ENCODE peak calls at places on chromosomes 13 and 19, in seven cellular contexts. A, F, O, S, U, E and V are unnamed samples. For H3K4me1, the result is how much of the 10 kb centered on the place peaks cover.

GRCh38 chr13:51807041-51807440 is 3.1 kb upstream of the DHRS12 start:
- DNase-seq in S (no peak), F (no peak), E (no peak), U (no peak), A (no peak), O (no peak), V (no peak)

GRCh38 chr13:40994581-40995230 is 24.4 kb downstream of the ELF1 start:
- DNase-seq in U (no peak), A (no peak), E (no peak), O (no peak), S (no peak), F (no peak), V (no peak)

GRCh38 chr13:21616205-21616604 is 12.2 kb upstream of the MICU2 start:
- DNase-seq in E (no peak), A (no peak), F (no peak), U (no peak), O (no peak), S (no peak), V (no peak)

GRCh38 chr13:42396501-42396900 is 124.5 kb downstream of the AKAP11 start:
- DNase-seq in S (no peak), F (no peak), A (no peak), E (no peak), O (no peak), U (no peak), V (no peak)

GRCh38 chr13:35926859-35927530 is 204.2 kb downstream of the DCLK1 start:
- DNase-seq in F (peak), A (no peak), O (no peak), S (no peak), E (no peak), U (no peak), V (no peak)

GRCh38 chr13:41085961-41086360 is 24.7 kb downstream of the WBP4 start:
- DNase-seq in O (no peak), E (no peak), U (no peak), F (no peak), S (no peak), A (no peak), V (no peak)

GRCh38 chr19:50555447-50556235 is 12.6 kb downstream of the LRRC4B start:
- DNase-seq in A (no peak), S (no peak), U (no peak), E (no peak), O (no peak), F (no peak), V (no peak)

GRCh38 chr13:44044544-44045178 is 165.0 kb downstream of the LACC1 start:
- DNase-seq in U (no peak), A (no peak), O (no peak), F (no peak), S (no peak), E (no peak), V (no peak)

GRCh38 chr13:42215578-42216421 is 56.2 kb upstream of the AKAP11 start:
- DNase-seq in F (no peak), E (peak), O (no peak), S (no peak), U (peak), A (no peak), V (peak)

GRCh38 chr19:16899566-16900075 is 10.8 kb downstream of the F2RL3 start:
- DNase-seq in U (peak), F (no peak), E (peak), O (no peak), S (no peak), A (no peak), V (peak)

GRCh38 chr13:30915691-30916541 is 9.8 kb downstream of the MEDAG start:
- DNase-seq in O (no peak), S (no peak), E (peak), U (no peak), F (no peak), A (no peak), V (no peak)

GRCh38 chr19:50556236-50557008 is 11.8 kb downstream of the LRRC4B start:
- DNase-seq in A (peak), O (peak), F (peak), E (peak), S (peak), U (peak), V (no peak)

GRCh38 chr19:19204181-19204580 is 967 bp upstream of the NR2C2AP start:
- DNase-seq in E (no peak), U (no peak), A (no peak), S (no peak), O (no peak), F (no peak), V (no peak)

GRCh38 chr19:30565680-30566079 is 193.5 kb downstream of the ZNF536 start:
- DNase-seq in F (no peak), U (no peak), A (no peak), E (no peak), O (no peak), S (no peak), V (no peak)

GRCh38 chr19:58549664-58550361 is 5.1 kb downstream of the CHMP2A start:
- DNase-seq in A (no peak), S (no peak), O (no peak), F (no peak), U (no peak), E (no peak), V (no peak)

GRCh38 chr19:30799854-30800755 is 427.9 kb downstream of the ZNF536 start:
- DNase-seq in F (no peak), O (no peak), A (no peak), S (peak), U (no peak), E (peak), V (peak)

GRCh38 chr13:94195715-94196114 is 283.8 kb downstream of the DCT start:
- DNase-seq in S (no peak), F (no peak), E (no peak), U (no peak), A (no peak), O (no peak), V (no peak)

GRCh38 chr13:83024226-83024625 is 858.0 kb downstream of the SLITRK1 start:
- DNase-seq in A (no peak), S (no peak), E (no peak), F (no peak), O (no peak), U (no peak), V (no peak)

GRCh38 chr13:108993346-108993745 is 363.9 kb downstream of the MYO16 start:
- DNase-seq in F (no peak), S (no peak), U (no peak), O (no peak), A (no peak), E (no peak), V (no peak)

GRCh38 chr19:28027116-28027515 is 1185.8 kb downstream of the UQCRFS1 start:
- DNase-seq in S (no peak), O (no peak), E (no peak), A (no peak), U (no peak), F (no peak), V (no peak)

GRCh38 chr19:48994035-48994386 is 324 bp downstream of the RUVBL2 start:
- DNase-seq in S (no peak), U (no peak), F (no peak), O (no peak), A (no peak), E (no peak), V (no peak)

GRCh38 chr13:113536461-113537110 is 46.1 kb upstream of the DCUN1D2 start:
- DNase-seq in F (no peak), U (no peak), O (no peak), E (peak), S (peak), A (no peak), V (no peak)

DNA sequence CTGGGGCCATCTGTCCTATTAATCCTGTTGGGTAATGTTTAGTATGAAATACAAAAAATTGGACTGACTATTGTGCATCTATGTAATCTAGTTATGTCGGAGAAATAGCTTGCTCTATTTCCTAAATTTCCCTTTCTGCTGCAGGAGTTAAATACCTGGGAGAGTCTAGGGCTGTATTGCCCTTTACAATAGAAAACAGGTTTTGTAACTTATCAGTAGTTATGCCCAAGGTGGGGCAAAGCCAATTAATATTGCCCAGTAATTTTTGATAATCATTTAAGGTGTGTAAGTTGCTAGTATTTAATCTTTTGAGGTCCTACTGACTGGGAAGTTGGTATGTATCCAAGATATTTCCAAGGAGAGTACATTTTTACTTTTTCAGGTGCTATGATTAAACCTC is 838.1 kb downstream of the DACH1 start:
- DNase-seq in U (no peak), E (no peak), A (no peak), S (no peak), O (no peak), F (no peak), V (no peak)
- H3K4me1 ChIP-seq in U (under half), E (under half), A (under half), S (under half), O (under half), F (under half), V (under half)

DNA sequence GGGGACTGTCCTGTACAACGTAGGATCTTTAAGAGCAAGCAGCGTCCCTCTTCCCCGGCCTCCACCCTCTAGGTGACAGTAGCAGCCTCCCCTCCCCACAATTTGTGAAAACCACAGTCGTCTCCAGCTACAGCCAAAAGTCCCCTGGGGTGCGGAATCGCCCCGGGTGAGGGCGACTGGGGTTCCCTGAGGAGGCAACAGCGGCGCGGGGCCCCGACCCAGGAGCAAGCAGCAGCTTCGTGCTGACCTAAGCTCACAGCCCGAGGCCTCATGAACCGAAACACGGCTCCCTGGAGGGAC is 322 bp downstream of the ZNF558 start:
- DNase-seq in O (no peak), U (no peak), S (no peak), A (no peak), E (no peak), F (no peak), V (no peak)
- H3K27ac ChIP-seq in O (peak), U (peak), S (peak), A (peak), E (peak), F (peak), V (no peak)

GRCh38 chr19:13023666-13024065 is 28.4 kb downstream of the NFIX start:
- DNase-seq in E (no peak), A (no peak), O (no peak), S (no peak), U (no peak), F (no peak), V (no peak)

GRCh38 chr19:13024958-13025653 is 29.8 kb downstream of the NFIX start:
- DNase-seq in U (no peak), F (no peak), S (peak), E (no peak), O (no peak), A (peak), V (no peak)

GRCh38 chr19:13022111-13022858 is 27.0 kb downstream of the NFIX start:
- DNase-seq in E (peak), A (no peak), U (no peak), S (no peak), O (no peak), F (peak), V (no peak)

GRCh38 chr19:13024126-13024957 is 29.1 kb downstream of the NFIX start:
- DNase-seq in A (no peak), U (no peak), S (no peak), F (no peak), O (no peak), E (no peak), V (no peak)

GRCh38 chr19:13022859-13023636 is 27.8 kb downstream of the NFIX start:
- DNase-seq in S (peak), F (peak), O (no peak), U (no peak), A (peak), E (peak), V (no peak)
- H3K4me1 ChIP-seq in S (half or more), F (under half), O (under half), U (under half), A (under half), E (under half), V (under half)

GRCh38 chr19:39319892-39320168 is 833 bp downstream of the LRFN1 start:
- DNase-seq in S (no peak), O (no peak), F (no peak), A (no peak), E (no peak), U (no peak), V (no peak)
- H3K27ac ChIP-seq in S (no peak), O (no peak), F (no peak), A (no peak), E (no peak), U (no peak), V (no peak)

GRCh38 chr13:53028637-53029121 is at the start of gene OLFM4:
- DNase-seq in S (no peak), O (no peak), U (no peak), E (no peak), A (peak), F (no peak), V (no peak)
- H3K4me1 ChIP-seq in S (under half), O (under half), U (under half), E (under half), A (under half), F (under half), V (under half)

GRCh38 chr13:102846261-102847015 is 606 bp downstream of the ERCC5 start:
- DNase-seq in A (peak), O (peak), S (peak), U (peak), E (peak), F (peak), V (no peak)

GRCh38 chr13:102852556-102852955 is 6.7 kb downstream of the ERCC5 start:
- DNase-seq in F (no peak), A (no peak), O (no peak), E (no peak), S (no peak), U (no peak), V (no peak)

GRCh38 chr13:102845630-102846260 is at the start of gene ERCC5:
- DNase-seq in A (peak), E (peak), U (peak), F (peak), S (peak), O (peak), V (peak)

GRCh38 chr13:102847272-102848234 is 1.7 kb downstream of the ERCC5 start:
- DNase-seq in S (no peak), F (no peak), U (peak), A (no peak), O (no peak), E (no peak), V (no peak)

DNA sequence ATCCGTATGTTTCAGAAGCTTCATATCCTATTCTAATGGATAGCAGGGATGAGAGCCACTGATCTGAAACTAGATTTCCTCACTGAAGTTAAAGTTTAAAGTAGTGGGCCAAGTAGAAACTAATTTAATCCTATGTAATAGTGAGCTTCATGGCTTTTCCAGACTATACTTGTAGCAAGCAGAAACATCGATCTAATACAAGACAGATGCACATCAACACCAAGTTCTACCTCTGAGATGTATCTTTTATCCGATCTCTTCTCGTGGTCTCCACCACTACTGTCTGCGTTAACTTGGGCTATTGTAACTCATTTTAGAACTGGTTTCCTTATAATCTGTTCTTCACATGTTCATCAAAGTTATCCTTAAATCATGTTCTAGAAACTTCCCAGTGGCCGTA is 3.1 kb downstream of the ERCC5 start:
- DNase-seq in O (no peak), S (no peak), U (no peak), F (no peak), A (no peak), E (no peak), V (no peak)
- H3K27ac ChIP-seq in O (no peak), S (no peak), U (no peak), F (no peak), A (no peak), E (no peak), V (no peak)

GRCh38 chr13:103004790-103005307 is 61.4 kb downstream of the SLC10A2 start:
- DNase-seq in E (no peak), U (no peak), S (no peak), O (no peak), F (no peak), A (peak), V (no peak)

GRCh38 chr13:103000157-103000556 is 66.1 kb downstream of the SLC10A2 start:
- DNase-seq in S (no peak), A (no peak), U (no peak), E (no peak), O (no peak), F (no peak), V (no peak)

GRCh38 chr13:103002279-103002678 is 63.9 kb downstream of the SLC10A2 start:
- DNase-seq in A (no peak), F (no peak), U (no peak), S (no peak), O (no peak), E (no peak), V (no peak)

GRCh38 chr13:102999498-102999897 is 66.7 kb downstream of the SLC10A2 start:
- DNase-seq in S (no peak), U (peak), F (no peak), A (no peak), E (no peak), O (no peak), V (no peak)
- H3K4me1 ChIP-seq in S (under half), U (under half), F (under half), A (under half), E (under half), O (under half), V (under half)

GRCh38 chr19:53537523-53538377 is at the start of gene ZNF331:
- DNase-seq in A (peak), F (peak), E (peak), U (peak), O (peak), S (peak), V (no peak)

GRCh38 chr19:53538378-53539109 is 599 bp downstream of the ZNF331 start:
- DNase-seq in S (no peak), O (no peak), F (no peak), U (peak), A (no peak), E (no peak), V (no peak)

GRCh38 chr19:53541971-53542370 is 4.0 kb downstream of the ZNF331 start:
- DNase-seq in U (no peak), O (no peak), E (no peak), S (no peak), A (no peak), F (no peak), V (no peak)

GRCh38 chr19:53537126-53537522 is 821 bp upstream of the ZNF331 start:
- DNase-seq in O (no peak), F (no peak), E (no peak), S (no peak), A (no peak), U (no peak), V (no peak)

DNA sequence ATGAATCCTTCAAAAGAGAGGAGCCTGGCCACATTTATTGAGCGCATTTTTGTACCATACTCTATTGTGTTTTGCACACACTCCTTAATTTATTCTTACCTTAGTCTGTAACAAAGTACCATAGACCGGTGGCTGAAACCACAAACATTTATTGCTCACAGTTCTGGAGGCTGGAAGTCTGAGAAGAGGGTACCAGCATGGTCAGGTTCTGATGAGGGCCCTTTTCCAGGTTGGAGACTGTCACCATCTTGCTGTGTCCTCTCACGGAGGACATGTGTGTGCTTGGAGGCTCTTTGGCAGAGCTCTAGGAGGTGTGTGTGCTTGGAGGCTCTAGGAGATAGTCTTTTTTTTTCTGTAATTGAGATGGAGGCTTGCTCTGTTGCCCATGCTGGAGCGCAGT is 2.1 kb downstream of the ZNF331 start:
- DNase-seq in E (no peak), S (no peak), O (no peak), A (no peak), F (no peak), U (no peak), V (no peak)
- H3K27ac ChIP-seq in E (no peak), S (no peak), O (no peak), A (no peak), F (no peak), U (no peak), V (no peak)